ENCODE peak calls at places on chromosomes 6 and 20, in four cellular contexts. N is cardiac fibroblast, M is non-pigmented ciliary epithelial cell, A is NCI-H1417 treated with DMSO at 0.1 percent for 48 hours. S is an unnamed sample.

GRCh38 chr20:63837475-63837874 is 6.4 kb upstream of the ZBTB46 start:
- DNase-seq in A (no peak), N (no peak), M (no peak), S (no peak)

GRCh38 chr20:23641936-23642751 is 4.4 kb upstream of the CST3 start:
- DNase-seq in M (peak; percentile 65), A (no peak), N (peak; percentile 74), S (peak; percentile 81)

GRCh38 chr6:17098538-17098937 is 3.3 kb upstream of the STMND1 start:
- DNase-seq in M (no peak), N (peak; percentile 15), A (no peak), S (no peak)

GRCh38 chr6:53499094-53499493 is 45.8 kb downstream of the GCLC start:
- DNase-seq in N (no peak), A (no peak), M (no peak), S (no peak)

GRCh38 chr6:167968091-167968490 is 29.4 kb upstream of the KIF25 start:
- DNase-seq in M (no peak), A (no peak), N (peak; percentile 19), S (no peak)

GRCh38 chr6:138724015-138724414 is 49.6 kb upstream of the CCDC28A start:
- DNase-seq in A (no peak), N (peak; percentile 46), M (no peak), S (peak; percentile 44)

GRCh38 chr6:60754879-60755278 is 1531.1 kb downstream of the KHDRBS2 start:
- DNase-seq in N (no peak), M (no peak), A (no peak), S (no peak)

GRCh38 chr20:40493071-40493470 is 196.0 kb downstream of the MAFB start:
- DNase-seq in N (peak; percentile 71), M (no peak), A (no peak), S (peak; percentile 82)

GRCh38 chr6:108116781-108117426 is 42.4 kb upstream of the OSTM1 start:
- DNase-seq in N (no peak), A (no peak), M (no peak), S (no peak)

GRCh38 chr6:133682506-133683290 is 206.2 kb upstream of the TCF21 start:
- DNase-seq in N (peak; percentile 27), A (no peak), M (no peak), S (peak; percentile 13)

GRCh38 chr6:20691185-20691584 is 156.9 kb downstream of the CDKAL1 start:
- DNase-seq in A (no peak), N (no peak), M (no peak), S (no peak)

GRCh38 chr20:47241345-47241781 is 115.1 kb downstream of the ZMYND8 start:
- DNase-seq in M (peak; percentile 62), N (peak; percentile 97), A (no peak), S (peak; percentile 99)

GRCh38 chr6:128443553-128443952 is 76.8 kb downstream of the PTPRK start:
- DNase-seq in M (peak; percentile 43), N (peak; percentile 25), A (no peak), S (peak; percentile 33)

GRCh38 chr6:110688661-110689268 is 126.5 kb downstream of the CDK19 start:
- DNase-seq in M (no peak), A (no peak), N (no peak), S (no peak)

GRCh38 chr20:3161316-3162079 is 1.8 kb upstream of the FASTKD5 start:
- DNase-seq in A (no peak), N (no peak), M (no peak), S (no peak)

GRCh38 chr6:33207569-33208088 is 671 bp upstream of the RING1 start:
- DNase-seq in A (no peak), M (no peak), N (peak; percentile 46), S (peak; percentile 52)

GRCh38 chr20:22379472-22379871 is 204.9 kb downstream of the FOXA2 start:
- DNase-seq in A (no peak), M (no peak), N (peak; percentile 65), S (peak; percentile 36)

S was measured in fibroblast of pulmonary artery.